ENCODE peak calls at places on chromosomes 3 and 15, in six cellular contexts. I is H1, H is upper lobe of left lung, K is HCT116, D is spleen, S is endothelial cell of umbilical vein. N is an unnamed sample.

GRCh38 chr3:170751894-170752283 is 118.1 kb downstream of the RPL22L1 start:
- DNase-seq in I (no peak), H (no peak), K (no peak), D (no peak), S (no peak), N (no peak)

GRCh38 chr3:9915252-9916141 is 1.4 kb upstream of the IL17RC start:
- DNase-seq in I (peak; percentile 81), H (peak; percentile 95), K (no peak), D (peak; percentile 89), S (peak; percentile 50), N (peak; percentile 77)

GRCh38 chr3:111539351-111540331 is 2.4 kb upstream of the CD96 start:
- DNase-seq in I (peak; percentile 71), H (peak; percentile 41), K (peak; percentile 52), D (peak; percentile 89), S (no peak), N (peak; percentile 63)

GRCh38 chr15:44782516-44782915 is 46.2 kb downstream of the TRIM69 start:
- DNase-seq in I (no peak), H (no peak), K (no peak), D (no peak), S (no peak), N (no peak)

GRCh38 chr15:67165653-67166260 is 88.7 kb downstream of the AAGAB start:
- DNase-seq in I (peak; percentile 69), H (no peak), K (no peak), D (no peak), S (peak; percentile 87), N (no peak)

GRCh38 chr3:123105201-123106189 is 38.7 kb downstream of the PDIA5 start:
- DNase-seq in I (no peak), H (no peak), K (no peak), D (peak; percentile 79), S (no peak), N (no peak)

GRCh38 chr3:49867871-49868321 is 1.8 kb downstream of the CAMKV start:
- DNase-seq in I (peak; percentile 86), H (no peak), K (no peak), D (no peak), S (peak; percentile 29), N (no peak)

GRCh38 chr15:48279608-48280007 is 51.6 kb upstream of the DUT start:
- DNase-seq in I (no peak), H (no peak), K (no peak), D (no peak), S (no peak), N (no peak)

GRCh38 chr15:65773386-65774111 is 18.5 kb downstream of the DENND4A start:
- DNase-seq in I (no peak), H (no peak), K (no peak), D (no peak), S (no peak), N (peak; percentile 62)

GRCh38 chr15:83959477-83959876 is 276.1 kb upstream of the GOLGA6L4 start:
- DNase-seq in I (no peak), H (no peak), K (no peak), D (no peak), S (no peak), N (no peak)

GRCh38 chr15:67967871-67968423 is 86.2 kb upstream of the PIAS1 start:
- DNase-seq in I (peak; percentile 86), H (peak; percentile 94), K (no peak), D (peak; percentile 87), S (peak; percentile 39), N (peak; percentile 76)

GRCh38 chr15:38564557-38565286 is at the start of gene RASGRP1:
- DNase-seq in I (peak; percentile 80), H (peak; percentile 94), K (no peak), D (peak; percentile 96), S (peak; percentile 59), N (peak; percentile 81)

GRCh38 chr3:106913966-106914365 is 463.3 kb upstream of the CCDC54 start:
- DNase-seq in I (no peak), H (no peak), K (no peak), D (no peak), S (no peak), N (no peak)

GRCh38 chr15:75107509-75107904 is 84.1 kb downstream of the PPCDC start:
- DNase-seq in I (no peak), H (no peak), K (no peak), D (no peak), S (no peak), N (no peak)

GRCh38 chr15:100537326-100537725 is 8.6 kb upstream of the CERS3 start:
- DNase-seq in I (no peak), H (no peak), K (no peak), D (no peak), S (no peak), N (no peak)

GRCh38 chr3:149630806-149631205 is 27.0 kb downstream of the WWTR1 start:
- DNase-seq in I (no peak), H (no peak), K (no peak), D (no peak), S (no peak), N (no peak)

GRCh38 chr15:92322566-92323355 is 70.9 kb upstream of the ST8SIA2 start:
- DNase-seq in I (no peak), H (no peak), K (no peak), D (no peak), S (no peak), N (no peak)

GRCh38 chr3:107620534-107620933 is 97.8 kb downstream of the BBX start:
- DNase-seq in I (no peak), H (no peak), K (no peak), D (no peak), S (no peak), N (no peak)

DNA sequence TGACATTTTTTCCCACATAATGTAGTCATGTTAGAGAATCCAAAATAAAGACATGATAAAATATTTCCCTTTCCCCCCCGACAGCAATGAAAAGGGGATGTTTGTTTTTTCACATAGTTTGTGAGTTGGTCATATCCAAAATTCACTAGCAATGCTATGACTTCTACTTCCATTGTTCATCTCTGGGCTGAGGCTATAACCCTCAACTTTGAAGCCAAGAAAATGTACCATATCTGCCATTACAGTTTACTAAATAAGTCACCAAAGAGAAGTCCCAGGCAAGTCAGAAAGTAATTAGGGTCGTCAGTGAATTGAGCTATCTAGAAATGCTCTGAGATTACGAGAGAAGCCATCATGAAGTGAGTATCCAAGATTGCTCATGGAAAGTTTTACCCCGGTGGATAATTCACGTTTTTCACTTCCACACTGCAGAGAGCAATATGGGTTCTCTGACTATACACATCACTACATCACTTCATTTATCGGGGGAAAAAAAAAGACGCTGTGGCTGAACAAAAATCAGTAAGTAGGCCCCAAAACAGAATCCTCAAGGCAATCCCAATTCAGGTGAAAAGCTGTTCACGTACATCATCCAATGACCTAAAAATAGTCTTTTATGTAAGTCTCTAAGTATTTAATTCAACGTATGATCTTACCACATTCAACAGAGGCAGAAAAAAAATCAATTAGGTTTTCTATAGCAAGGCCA is 1.4 kb downstream of the PEAK1 start:
- DNase-seq in I (no peak), H (no peak), K (no peak), D (no peak), S (peak; percentile 63), N (no peak)
- H3K27ac ChIP-seq in I (no peak overlapping the region), H (peak overlapping the region; percentile 92), K (no peak overlapping the region), D (peak overlapping the region; percentile 94), S (peak overlapping the region; percentile 93), N (peak overlapping the region; percentile 97)

GRCh38 chr3:141384157-141384556 is 15.9 kb downstream of the ZBTB38 start:
- DNase-seq in I (no peak), H (no peak), K (no peak), D (no peak), S (no peak), N (no peak)

GRCh38 chr3:141384575-141384974 is 16.3 kb downstream of the ZBTB38 start:
- DNase-seq in I (no peak), H (no peak), K (no peak), D (no peak), S (no peak), N (no peak)

GRCh38 chr3:141385386-141386079 is 17.2 kb downstream of the ZBTB38 start:
- DNase-seq in I (no peak), H (no peak), K (no peak), D (no peak), S (no peak), N (no peak)

GRCh38 chr3:141382571-141382970 is 14.3 kb downstream of the ZBTB38 start:
- DNase-seq in I (no peak), H (no peak), K (no peak), D (no peak), S (no peak), N (no peak)

GRCh38 chr3:141383555-141384129 is 15.3 kb downstream of the ZBTB38 start:
- DNase-seq in I (no peak), H (no peak), K (no peak), D (no peak), S (no peak), N (no peak)
- TF ChIP-seq POLR2A in I (no peak), H (no peak), K (no peak), D (peak; percentile 21), S (no peak), N (no peak)

DNA sequence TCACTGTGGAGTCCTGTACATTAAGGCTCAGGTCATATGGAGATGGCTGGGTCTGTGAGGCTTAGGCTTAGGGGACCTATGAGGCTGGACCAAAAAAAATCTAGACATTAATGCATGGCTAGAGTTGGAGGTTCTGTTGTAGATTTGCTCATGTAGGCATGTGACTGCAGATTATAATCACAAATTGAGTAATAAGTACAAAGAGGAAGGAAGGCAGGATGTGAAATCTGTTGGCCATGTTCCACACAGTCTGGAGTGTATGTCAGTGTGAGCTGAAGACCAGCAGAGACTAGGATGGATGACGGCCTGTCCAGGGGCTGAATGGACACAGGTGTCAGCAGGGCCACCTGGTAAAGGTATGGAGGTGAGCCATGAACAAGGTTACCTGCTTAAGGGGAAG is at the start of gene ST3GAL6:
- DNase-seq in I (no peak), H (no peak), K (no peak), D (peak; percentile 76), S (peak; percentile 85), N (peak; percentile 17)
- TF ChIP-seq POLR2AphosphoS5 in I (no peak), H (no peak), K (no peak), D (peak; percentile 70), S (no peak), N (no peak)

GRCh38 chr3:46580675-46581074 is 14.6 kb upstream of the LRRC2 start:
- DNase-seq in I (peak; percentile 30), H (no peak), K (no peak), D (no peak), S (no peak), N (no peak)

GRCh38 chr3:46586738-46587246 is 20.7 kb upstream of the LRRC2 start:
- DNase-seq in I (peak; percentile 65), H (no peak), K (no peak), D (no peak), S (no peak), N (no peak)

GRCh38 chr3:46584598-46585467 is 18.7 kb upstream of the LRRC2 start:
- DNase-seq in I (no peak), H (no peak), K (no peak), D (no peak), S (no peak), N (no peak)

DNA sequence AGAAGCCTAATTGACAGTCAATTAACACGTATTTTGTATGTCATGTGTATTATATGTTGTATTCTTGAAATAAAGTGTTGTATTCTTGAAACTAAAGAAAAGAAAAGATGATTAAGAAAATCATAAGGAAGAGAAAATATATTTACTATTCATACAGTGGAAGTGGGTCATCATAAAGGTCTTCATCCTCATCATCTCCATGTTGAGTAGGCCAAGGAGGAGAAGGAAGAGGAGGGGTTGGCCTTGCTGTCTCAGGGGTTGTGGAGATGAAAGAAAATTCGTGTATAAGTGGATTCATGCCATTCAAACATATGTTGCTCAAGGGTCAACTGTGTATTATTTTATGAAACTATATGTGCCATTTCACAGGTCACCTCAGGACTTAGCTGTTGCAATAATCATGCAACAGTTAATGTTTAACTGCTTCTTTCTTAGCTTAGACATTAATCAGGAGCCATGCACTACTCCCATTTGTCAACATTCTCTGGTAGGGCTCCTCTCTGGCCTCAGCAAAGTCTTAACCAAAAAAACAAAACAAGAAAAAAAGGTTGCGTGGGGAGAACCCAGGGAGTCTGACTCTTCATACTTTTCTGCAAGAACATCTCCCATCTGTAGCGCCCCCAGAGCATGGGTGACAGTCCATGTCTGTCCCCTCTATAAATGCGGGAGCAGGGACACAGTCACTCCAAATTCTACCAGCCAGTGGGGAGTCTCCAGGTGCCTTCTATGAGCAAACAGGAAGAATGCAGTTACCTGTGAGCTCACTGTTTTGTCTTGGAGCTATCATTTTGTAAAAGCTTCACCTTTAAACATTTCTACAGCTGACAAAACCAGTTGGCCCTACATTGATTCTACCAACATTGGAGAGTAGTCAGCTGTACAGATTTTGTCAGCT is 19.9 kb upstream of the LRRC2 start:
- DNase-seq in I (no peak), H (no peak), K (no peak), D (no peak), S (no peak), N (no peak)
- H3K27ac ChIP-seq in I (no peak overlapping the region), H (no peak overlapping the region), K (no peak overlapping the region), D (no peak overlapping the region), S (no peak overlapping the region), N (peak overlapping the region; percentile 56)